ENCODE peak calls at places on chromosomes 3 and 15, in five cellular contexts. W is neuronal stem cell, K is H9, Y is trophoblast cell, S is H1. N is an unnamed sample.

GRCh38 chr15:88249220-88249619 is 7.3 kb downstream of the NTRK3 start:
- DNase-seq in W (no peak), K (no peak), Y (no peak), S (no peak), N (no peak)

GRCh38 chr15:41954036-41954435 is 18.3 kb downstream of the EHD4 start:
- DNase-seq in W (no peak), K (no peak), Y (no peak), S (no peak), N (no peak)

GRCh38 chr3:134817297-134817696 is 22.2 kb downstream of the EPHB1 start:
- DNase-seq in W (no peak), K (no peak), Y (no peak), S (no peak), N (no peak)

GRCh38 chr3:47901280-47901833 is 98.4 kb downstream of the DHX30 start:
- DNase-seq in W (no peak), K (no peak), Y (no peak), S (no peak), N (no peak)

GRCh38 chr3:151614-152189 is 44.9 kb upstream of the CHL1 start:
- DNase-seq in W (no peak), K (no peak), Y (no peak), S (no peak), N (no peak)

GRCh38 chr3:183587337-183587736 is 31.8 kb upstream of the KLHL6 start:
- DNase-seq in W (no peak), K (no peak), Y (no peak), S (no peak), N (no peak)

GRCh38 chr3:157618075-157618760 is 115.0 kb upstream of the VEPH1 start:
- DNase-seq in W (peak; percentile 43), K (no peak), Y (peak; percentile 83), S (no peak), N (peak; percentile 72)

GRCh38 chr3:165158011-165158410 is 38.2 kb downstream of the SLITRK3 start:
- DNase-seq in W (no peak), K (no peak), Y (no peak), S (no peak), N (no peak)

GRCh38 chr3:10945683-10946287 is 46.8 kb upstream of the SLC6A1 start:
- DNase-seq in W (peak; percentile 84), K (peak; percentile 90), Y (peak; percentile 77), S (peak; percentile 64), N (peak; percentile 24)

GRCh38 chr15:78018968-78019644 is 58.4 kb downstream of the TBC1D2B start:
- DNase-seq in W (no peak), K (no peak), Y (peak; percentile 15), S (no peak), N (no peak)

GRCh38 chr3:109098245-109098644 is 19.7 kb downstream of the MORC1 start:
- DNase-seq in W (no peak), K (peak; percentile 66), Y (peak; percentile 55), S (no peak), N (no peak)

GRCh38 chr3:31009881-31010280 is 115.4 kb upstream of the GADL1 start:
- DNase-seq in W (peak; percentile 79), K (no peak), Y (peak; percentile 69), S (no peak), N (no peak)

GRCh38 chr3:171712168-171712938 is 97.9 kb downstream of the PLD1 start:
- DNase-seq in W (no peak), K (no peak), Y (peak; percentile 17), S (no peak), N (peak; percentile 77)

GRCh38 chr3:194100856-194101390 is 35.0 kb upstream of the HES1 start:
- DNase-seq in W (no peak), K (no peak), Y (no peak), S (no peak), N (no peak)

GRCh38 chr3:13564751-13565560 is 16.0 kb downstream of the FBLN2 start:
- DNase-seq in W (no peak), K (peak; percentile 57), Y (no peak), S (no peak), N (no peak)

GRCh38 chr3:48371651-48372376 is at the start of gene FBXW12:
- DNase-seq in W (no peak), K (no peak), Y (no peak), S (no peak), N (no peak)

GRCh38 chr3:178436773-178437172 is 99.5 kb upstream of the KCNMB2 start:
- DNase-seq in W (no peak), K (no peak), Y (peak; percentile 58), S (no peak), N (peak; percentile 45)
- H2BK12ac ChIP-seq in W (no peak overlapping the region), K (no peak overlapping the region), Y (no peak overlapping the region), S (no peak overlapping the region), N (no peak overlapping the region)

GRCh38 chr3:186314896-186315295 is 47.1 kb downstream of the DGKG start:
- DNase-seq in W (no peak), K (no peak), Y (no peak), S (no peak), N (no peak)

GRCh38 chr3:186317478-186317877 is 44.6 kb downstream of the DGKG start:
- DNase-seq in W (no peak), K (no peak), Y (no peak), S (no peak), N (no peak)

GRCh38 chr3:186318135-186318534 is 43.9 kb downstream of the DGKG start:
- DNase-seq in W (no peak), K (no peak), Y (no peak), S (no peak), N (peak; percentile 24)

GRCh38 chr3:186315581-186316354 is 46.3 kb downstream of the DGKG start:
- DNase-seq in W (no peak), K (no peak), Y (no peak), S (no peak), N (no peak)

DNA sequence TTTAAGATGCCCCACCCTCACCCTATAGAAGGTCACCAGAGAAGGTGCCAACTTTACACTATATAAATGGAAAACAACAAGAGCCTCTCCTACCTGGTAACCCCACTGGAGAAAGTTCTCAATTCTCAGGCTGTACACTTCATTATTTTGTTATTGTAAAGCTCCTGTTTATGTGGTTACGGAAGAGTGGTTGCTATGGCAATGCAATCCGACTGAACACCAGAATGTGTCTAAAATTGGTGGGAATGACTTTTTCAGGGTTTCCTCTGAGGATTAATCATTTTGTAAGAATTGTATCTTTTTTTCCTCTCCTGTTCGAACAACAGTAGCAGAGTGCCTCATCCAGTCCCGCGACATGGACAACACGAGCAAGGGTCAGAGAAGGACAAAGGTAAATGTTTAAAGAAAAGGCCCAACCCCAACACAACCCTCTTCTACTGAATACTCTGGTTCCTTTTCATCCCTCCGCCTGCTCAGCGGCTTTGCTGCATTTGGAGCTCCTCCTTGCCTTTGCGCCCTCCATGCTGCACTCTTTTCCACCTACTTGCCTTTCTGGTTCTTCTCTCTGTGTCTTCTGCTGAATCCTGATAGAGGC is 45.3 kb downstream of the DGKG start:
- DNase-seq in W (no peak), K (no peak), Y (no peak), S (no peak), N (peak; percentile 45)
- H2BK12ac ChIP-seq in W (no peak overlapping the region), K (no peak overlapping the region), Y (no peak overlapping the region), S (no peak overlapping the region), N (no peak overlapping the region)

DNA sequence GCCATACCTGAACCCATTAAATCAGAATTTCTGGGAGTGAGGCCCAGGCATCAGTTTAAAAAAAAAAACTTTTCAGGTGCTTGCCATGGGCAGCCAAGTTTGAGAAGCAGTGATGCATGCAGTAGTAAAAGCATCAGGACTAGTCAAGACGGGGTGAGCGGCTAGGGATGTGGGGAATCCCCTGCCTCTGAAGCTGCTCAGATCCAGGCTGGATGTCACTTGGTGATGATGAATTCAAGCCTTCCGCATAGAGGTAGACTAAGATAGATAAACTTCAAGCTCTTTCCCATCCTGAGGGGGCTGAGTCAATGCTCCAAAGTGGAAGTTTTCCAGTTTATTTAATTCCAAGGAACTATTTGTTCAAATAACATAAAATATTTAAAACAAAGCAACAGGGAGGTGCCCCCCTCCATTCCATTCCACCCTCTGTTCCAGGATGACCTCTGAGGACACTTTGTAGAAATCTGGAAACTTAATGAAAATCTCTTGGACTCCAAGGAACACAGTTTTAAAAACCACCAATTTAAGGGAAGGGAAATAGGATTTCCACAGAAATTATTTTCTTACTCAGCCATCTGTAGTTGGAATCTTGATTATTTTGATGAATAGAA is 100.4 kb upstream of the NR2E3 start:
- DNase-seq in W (no peak), K (no peak), Y (no peak), S (no peak), N (no peak)
- H2BK12ac ChIP-seq in W (no peak overlapping the region), K (no peak overlapping the region), Y (no peak overlapping the region), S (no peak overlapping the region), N (no peak overlapping the region)

DNA sequence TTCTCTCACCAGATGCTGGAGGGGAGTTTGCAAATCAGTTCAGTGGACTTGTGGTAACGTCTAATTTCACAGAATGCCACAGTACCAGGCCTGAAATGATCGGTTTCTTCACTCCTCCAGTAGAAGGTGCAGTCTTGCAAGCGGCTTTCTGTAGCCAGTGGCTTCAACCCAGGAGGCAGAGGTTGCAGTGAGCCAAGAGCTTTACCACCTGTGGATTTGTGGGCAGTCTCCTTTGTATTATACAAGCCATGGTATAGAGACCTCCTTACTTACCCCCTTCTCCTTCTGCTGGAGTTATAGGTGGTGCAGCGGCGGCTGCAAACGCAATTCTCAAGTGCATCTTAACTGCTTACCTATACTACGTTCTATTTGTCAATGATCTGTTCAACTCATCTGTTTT is 17.6 kb downstream of the EIF2AK4 start:
- DNase-seq in W (no peak), K (no peak), Y (no peak), S (no peak), N (no peak)
- H2BK12ac ChIP-seq in W (no peak overlapping the region), K (no peak overlapping the region), Y (no peak overlapping the region), S (no peak overlapping the region), N (no peak overlapping the region)

GRCh38 chr3:66639794-66640356 is 139.1 kb upstream of the LRIG1 start:
- DNase-seq in W (no peak), K (no peak), Y (peak; percentile 72), S (no peak), N (peak; percentile 20)
- H2BK12ac ChIP-seq in W (no peak overlapping the region), K (no peak overlapping the region), Y (no peak overlapping the region), S (no peak overlapping the region), N (no peak overlapping the region)

GRCh38 chr3:128076465-128076782 is 24.2 kb downstream of the SEC61A1 start:
- DNase-seq in W (no peak), K (no peak), Y (no peak), S (no peak), N (no peak)

GRCh38 chr3:128078875-128079274 is 26.6 kb downstream of the SEC61A1 start:
- DNase-seq in W (no peak), K (no peak), Y (no peak), S (no peak), N (no peak)

GRCh38 chr3:128075516-128076464 is 23.6 kb downstream of the SEC61A1 start:
- DNase-seq in W (peak; percentile 91), K (peak; percentile 93), Y (peak; percentile 93), S (peak; percentile 82), N (peak; percentile 85)

GRCh38 chr3:128074851-128075515 is 22.7 kb downstream of the SEC61A1 start:
- DNase-seq in W (no peak), K (no peak), Y (peak; percentile 44), S (no peak), N (peak; percentile 42)

GRCh38 chr3:128076783-128077624 is 24.8 kb downstream of the SEC61A1 start:
- DNase-seq in W (no peak), K (no peak), Y (peak; percentile 35), S (no peak), N (peak; percentile 39)
- H2BK12ac ChIP-seq in W (peak overlapping the region; percentile 43), K (no peak overlapping the region), Y (no peak overlapping the region), S (no peak overlapping the region), N (peak overlapping the region; percentile 59)

DNA sequence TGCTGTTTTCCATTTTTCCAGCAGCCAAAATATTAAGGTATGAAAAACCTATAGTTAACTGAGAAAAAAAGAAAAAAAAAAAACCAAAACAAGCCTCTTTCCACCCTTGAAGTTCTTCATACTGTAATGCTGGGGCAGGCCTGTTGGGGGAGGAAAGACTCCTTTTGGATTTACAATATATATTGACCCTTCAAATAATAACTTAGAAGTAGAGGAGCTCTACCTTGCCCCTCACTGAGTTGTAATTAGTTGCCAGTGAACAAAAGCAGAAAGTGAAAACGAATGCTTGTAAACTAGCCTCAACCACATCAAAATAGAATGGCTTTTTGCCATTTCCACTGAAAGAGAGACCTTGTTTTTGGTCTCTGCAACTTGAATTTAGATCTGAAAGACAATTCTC is 326.6 kb downstream of the NR2F2 start:
- DNase-seq in W (no peak), K (no peak), Y (no peak), S (no peak), N (no peak)
- H2BK12ac ChIP-seq in W (no peak overlapping the region), K (no peak overlapping the region), Y (no peak overlapping the region), S (no peak overlapping the region), N (no peak overlapping the region)

N was measured in mesenchymal stem cell.